ENCODE peak calls at places on chromosomes 16 and 17, in five cellular contexts. P is occipital lobe, O is GM04504, C is DND-41, T is NCI-H2081. E is an unnamed sample.

GRCh38 chr17:49676276-49676868 is 1.5 kb downstream of the SPOP start:
- DNase-seq in P (no peak), O (no peak), C (peak), T (no peak), E (peak)

GRCh38 chr17:78204387-78205123 is 9.5 kb upstream of the BIRC5 start:
- DNase-seq in P (no peak), O (no peak), C (no peak), T (no peak), E (no peak)

GRCh38 chr16:86231321-86231995 is 278.9 kb upstream of the FOXF1 start:
- DNase-seq in P (peak), O (no peak), C (no peak), T (no peak), E (no peak)

GRCh38 chr16:89701425-89702406 is at the start of gene SPATA2L:
- DNase-seq in P (peak), O (peak), C (peak), T (peak), E (peak)

GRCh38 chr17:78568051-78568450 is 9.1 kb downstream of the DNAH17 start:
- DNase-seq in P (no peak), O (no peak), C (no peak), T (no peak), E (no peak)

GRCh38 chr17:16988749-16989229 is 16.9 kb upstream of the TNFRSF13B start:
- DNase-seq in P (no peak), O (no peak), C (no peak), T (no peak), E (peak)

GRCh38 chr16:50261707-50262235 is 4.6 kb upstream of the ADCY7 start:
- DNase-seq in P (no peak), O (no peak), C (no peak), T (no peak), E (no peak)

GRCh38 chr17:80812362-80813088 is 179.1 kb upstream of the CHMP6 start:
- DNase-seq in P (no peak), O (no peak), C (no peak), T (no peak), E (no peak)

GRCh38 chr17:67637901-67638641 is 79.7 kb upstream of the NOL11 start:
- DNase-seq in P (no peak), O (no peak), C (no peak), T (no peak), E (no peak)

GRCh38 chr16:29769507-29769906 is 8.5 kb upstream of the ZG16 start:
- DNase-seq in P (no peak), O (no peak), C (no peak), T (no peak), E (no peak)

GRCh38 chr17:38464723-38465419 is 36.6 kb downstream of the ARHGAP23 start:
- DNase-seq in P (peak), O (peak), C (no peak), T (no peak), E (no peak)